ENCODE peak calls at places on chromosomes 12 and 14, in four cellular contexts. Q, Z, W and K are unnamed samples.

GRCh38 chr14:36835145-36835544 is 173.5 kb downstream of the PAX9 start:
- DNase-seq in Q (no peak), Z (no peak), W (no peak), K (no peak)

GRCh38 chr12:91133871-91134270 is 22.6 kb upstream of the LUM start:
- DNase-seq in Q (no peak), Z (no peak), W (no peak), K (no peak)

GRCh38 chr12:26832817-26833691 is at the start of gene ITPR2:
- DNase-seq in Q (peak), Z (peak), W (peak), K (peak)

GRCh38 chr12:6340745-6341438 is 984 bp downstream of the TNFRSF1A start:
- DNase-seq in Q (no peak), Z (peak), W (no peak), K (peak)

GRCh38 chr14:72745991-72746980 is 147.6 kb downstream of the DPF3 start:
- DNase-seq in Q (no peak), Z (no peak), W (no peak), K (no peak)

GRCh38 chr12:104538056-104538455 is 81.3 kb downstream of the CHST11 start:
- DNase-seq in Q (no peak), Z (no peak), W (no peak), K (no peak)

GRCh38 chr12:95611676-95612309 is 60.5 kb upstream of the USP44 start:
- DNase-seq in Q (no peak), Z (no peak), W (no peak), K (no peak)

GRCh38 chr12:57296291-57296690 is 45.3 kb upstream of the STAC3 start:
- DNase-seq in Q (no peak), Z (no peak), W (no peak), K (no peak)

GRCh38 chr14:91396959-91397815 is 20.4 kb downstream of the CCDC88C start:
- DNase-seq in Q (no peak), Z (peak), W (peak), K (no peak)

GRCh38 chr14:104264495-104265265 is 126.3 kb downstream of the KIF26A start:
- DNase-seq in Q (peak), Z (peak), W (no peak), K (peak)

GRCh38 chr12:108363165-108363564 is 24.1 kb upstream of the CMKLR1 start:
- DNase-seq in Q (no peak), Z (no peak), W (no peak), K (no peak)

GRCh38 chr14:86532219-86532618 is 1002.3 kb downstream of the FLRT2 start:
- DNase-seq in Q (no peak), Z (no peak), W (no peak), K (no peak)

GRCh38 chr12:42590324-42590934 is 883 bp upstream of the PRICKLE1 start:
- DNase-seq in Q (peak), Z (no peak), W (peak), K (no peak)

GRCh38 chr14:67269338-67270060 is 28.3 kb downstream of the PALS1 start:
- DNase-seq in Q (no peak), Z (no peak), W (no peak), K (no peak)

GRCh38 chr12:40691913-40692616 is at the start of gene CNTN1:
- DNase-seq in Q (peak), Z (peak), W (peak), K (peak)

GRCh38 chr12:96171905-96172304 is 22.3 kb upstream of the ELK3 start:
- DNase-seq in Q (no peak), Z (no peak), W (no peak), K (no peak)

GRCh38 chr12:119624971-119625370 is 31.4 kb downstream of the TMEM233 start:
- DNase-seq in Q (no peak), Z (no peak), W (no peak), K (no peak)

GRCh38 chr14:94562941-94563883 is 2.0 kb downstream of the SERPINA4 start:
- DNase-seq in Q (no peak), Z (peak), W (no peak), K (no peak)

GRCh38 chr12:63440063-63440462 is 228.2 kb downstream of the DPY19L2 start:
- DNase-seq in Q (no peak), Z (no peak), W (no peak), K (no peak)

GRCh38 chr12:53989227-53990113 is 4.5 kb downstream of the HOXC10 start:
- DNase-seq in Q (no peak), Z (no peak), W (peak), K (no peak)
- TF ChIP-seq CTCF in Q (no peak), Z (no peak), W (peak), K (peak)

DNA sequence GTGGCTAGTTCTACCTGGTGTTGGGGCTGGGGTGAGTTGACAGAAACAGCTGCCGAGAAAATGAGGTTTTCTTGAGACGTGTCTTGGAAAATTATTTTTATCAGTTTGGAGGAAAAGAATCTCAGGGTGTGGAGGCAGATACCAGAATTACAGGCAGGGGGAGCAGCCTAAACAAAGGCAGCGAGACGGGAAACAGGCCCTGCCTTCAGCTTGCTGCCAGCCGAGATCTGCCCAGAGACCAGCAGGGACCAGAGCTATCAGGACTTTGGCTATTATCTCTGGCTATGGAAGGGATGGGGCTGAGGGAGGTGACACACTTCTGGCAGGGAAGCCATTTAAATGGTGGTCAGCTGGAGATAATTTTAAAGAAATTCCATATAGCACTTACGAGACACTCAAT is 25.7 kb downstream of the SYNDIG1L start:
- DNase-seq in Q (no peak), Z (no peak), W (no peak), K (no peak)
- TF ChIP-seq CTCF in Q (no peak), Z (no peak), W (no peak), K (peak)

GRCh38 chr12:52402873-52403510 is 3.1 kb downstream of the KRT82 start:
- DNase-seq in Q (peak), Z (no peak), W (no peak), K (no peak)

GRCh38 chr12:52401926-52402325 is 4.2 kb downstream of the KRT82 start:
- DNase-seq in Q (no peak), Z (no peak), W (no peak), K (no peak)

GRCh38 chr12:52400906-52401305 is 5.2 kb downstream of the KRT82 start:
- DNase-seq in Q (no peak), Z (peak), W (no peak), K (no peak)

GRCh38 chr12:52402377-52402776 is 3.8 kb downstream of the KRT82 start:
- DNase-seq in Q (peak), Z (no peak), W (no peak), K (no peak)

DNA sequence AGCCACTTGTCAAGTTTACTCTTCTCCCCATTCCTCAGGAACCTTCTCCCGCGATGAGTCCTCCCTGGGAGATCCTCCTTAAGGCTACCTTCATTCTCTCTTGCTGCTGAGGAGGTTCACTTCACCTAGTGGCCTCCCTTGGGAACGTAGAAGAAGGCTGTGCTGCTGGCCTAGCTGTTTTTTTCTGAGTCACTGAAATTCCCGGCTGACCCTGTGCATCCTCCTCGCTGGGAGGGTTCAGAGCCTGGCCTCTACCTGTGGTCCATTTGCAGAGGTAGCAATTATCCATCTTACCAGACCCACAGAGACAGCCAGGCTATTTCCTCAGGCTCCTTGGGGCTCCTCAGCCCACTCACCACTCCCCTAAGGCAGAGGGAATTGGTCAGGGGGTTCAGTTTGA is 4.6 kb downstream of the KRT82 start:
- DNase-seq in Q (no peak), Z (peak), W (no peak), K (no peak)
- TF ChIP-seq CTCF in Q (no peak), Z (no peak), W (no peak), K (no peak)

DNA sequence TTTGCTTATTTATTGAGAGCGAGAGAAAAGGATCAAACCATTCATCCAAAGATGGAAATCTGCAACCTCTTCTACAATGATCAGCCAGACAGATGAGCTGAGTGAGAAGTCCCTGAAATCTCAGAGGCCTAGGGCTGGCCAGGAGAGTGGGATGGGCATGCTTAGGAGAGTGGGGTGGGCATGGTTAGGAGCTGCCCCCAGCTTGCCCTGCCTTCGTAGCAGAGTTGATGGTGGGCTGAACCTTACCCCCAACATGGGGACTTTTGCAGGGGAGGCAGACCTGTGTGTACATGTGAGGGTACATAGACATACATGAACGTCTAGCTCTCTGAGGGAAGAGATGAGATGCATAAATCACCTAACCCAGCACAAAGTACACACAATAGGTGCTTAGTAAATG is 95.7 kb upstream of the ESRRB start:
- DNase-seq in Q (no peak), Z (no peak), W (no peak), K (no peak)
- TF ChIP-seq CTCF in Q (no peak), Z (no peak), W (no peak), K (no peak)

GRCh38 chr14:65833256-65833880 is 420.8 kb downstream of the FUT8 start:
- DNase-seq in Q (no peak), Z (no peak), W (no peak), K (no peak)

GRCh38 chr14:65835501-65835900 is 423.0 kb downstream of the FUT8 start:
- DNase-seq in Q (no peak), Z (no peak), W (no peak), K (no peak)

GRCh38 chr14:65834812-65835211 is 422.3 kb downstream of the FUT8 start:
- DNase-seq in Q (no peak), Z (no peak), W (no peak), K (no peak)

GRCh38 chr14:65834051-65834450 is 421.5 kb downstream of the FUT8 start:
- DNase-seq in Q (no peak), Z (no peak), W (no peak), K (no peak)

DNA sequence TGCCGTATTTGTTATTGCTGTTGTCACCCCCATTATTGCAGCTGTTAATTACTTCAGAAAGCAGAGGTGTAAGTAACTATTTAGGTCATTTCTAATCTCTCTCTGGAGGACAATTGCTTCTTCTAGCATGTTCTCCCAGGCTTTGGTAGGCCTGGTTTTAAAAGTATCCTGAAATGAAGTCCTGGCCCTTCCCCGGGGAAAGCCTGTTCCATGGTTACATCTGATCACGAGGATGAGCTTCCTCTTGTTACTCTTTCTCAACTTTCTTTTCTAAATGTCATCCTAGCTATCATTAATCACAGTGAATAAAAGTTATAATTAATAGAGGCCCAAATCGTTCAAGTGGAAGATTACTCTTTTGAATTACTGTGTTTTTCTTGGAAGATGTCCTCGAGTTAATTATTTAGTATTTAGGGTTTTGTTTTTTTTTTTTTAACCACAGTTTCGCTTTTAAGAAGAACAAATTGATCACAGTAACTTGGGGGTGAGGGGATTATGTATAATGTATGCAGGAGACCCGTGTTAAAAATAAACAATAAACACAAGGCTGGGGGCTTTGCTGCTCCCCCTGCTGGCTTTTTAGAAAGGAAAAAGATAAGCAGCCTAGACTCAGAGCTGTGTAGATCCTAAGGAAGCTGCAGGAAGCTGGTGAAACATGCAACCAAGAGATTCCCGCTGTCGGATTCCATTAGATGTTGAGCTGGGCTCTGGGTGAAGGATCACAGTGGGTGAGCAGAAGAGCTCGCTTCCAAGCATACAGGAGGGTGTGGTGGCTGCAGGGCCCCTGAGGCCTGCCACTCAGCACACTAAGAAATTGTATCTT is 420.1 kb downstream of the FUT8 start:
- DNase-seq in Q (no peak), Z (no peak), W (no peak), K (no peak)
- TF ChIP-seq CTCF in Q (no peak), Z (no peak), W (no peak), K (peak)

GRCh38 chr14:59238242-59238641 is 49.8 kb downstream of the DAAM1 start:
- DNase-seq in Q (no peak), Z (no peak), W (no peak), K (no peak)

GRCh38 chr14:59239030-59239429 is 50.6 kb downstream of the DAAM1 start:
- DNase-seq in Q (no peak), Z (no peak), W (no peak), K (no peak)

GRCh38 chr14:59243174-59243573 is 54.7 kb downstream of the DAAM1 start:
- DNase-seq in Q (no peak), Z (no peak), W (no peak), K (no peak)

GRCh38 chr14:59236195-59236594 is 47.7 kb downstream of the DAAM1 start:
- DNase-seq in Q (peak), Z (no peak), W (no peak), K (no peak)

DNA sequence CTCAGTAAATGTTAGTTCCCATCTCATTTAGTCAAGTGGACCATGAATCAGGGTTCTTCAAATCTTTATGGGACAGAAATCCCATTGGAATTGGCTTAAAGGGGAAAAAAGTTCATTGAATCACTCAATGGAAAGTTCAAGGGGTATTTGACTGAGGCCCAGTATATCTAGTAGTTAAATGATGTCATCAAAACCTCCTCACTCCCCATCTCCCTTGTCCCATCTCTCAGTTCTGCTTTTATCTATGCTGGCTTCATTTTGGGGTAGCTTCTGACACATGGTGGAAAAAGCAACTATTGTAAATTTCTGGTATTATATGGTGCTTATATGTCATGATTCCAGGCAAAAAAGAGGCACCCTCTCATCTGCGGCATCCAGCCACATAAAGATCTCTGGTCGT is 51.9 kb downstream of the DAAM1 start:
- DNase-seq in Q (no peak), Z (no peak), W (peak), K (no peak)
- TF ChIP-seq CTCF in Q (no peak), Z (no peak), W (no peak), K (no peak)

DNA sequence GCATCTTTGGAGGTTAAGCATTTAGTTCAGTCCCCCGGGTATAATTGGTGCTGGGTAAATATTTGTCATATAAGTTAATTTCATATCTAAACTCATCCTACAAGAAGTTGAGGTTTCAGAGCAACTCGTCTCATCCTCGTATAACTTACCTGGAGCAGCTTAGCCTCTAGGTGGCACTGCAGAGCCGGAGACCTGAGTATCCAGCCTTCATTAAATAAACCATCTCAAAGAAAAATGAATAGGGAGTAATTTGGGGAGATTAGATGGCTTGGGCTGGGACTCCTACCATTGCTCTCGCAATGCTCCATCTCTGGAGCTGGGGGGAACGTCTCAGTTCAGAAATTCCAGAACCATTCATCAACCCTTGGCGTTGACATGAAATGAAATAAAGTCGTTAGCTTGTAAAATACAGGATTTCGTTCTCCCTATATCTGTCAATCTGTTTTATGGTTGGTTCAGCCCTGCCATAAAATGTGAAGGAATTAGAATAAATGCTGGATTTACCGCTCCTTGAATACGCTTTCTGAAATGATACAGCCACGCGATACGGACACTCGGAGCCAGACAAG is 122.9 kb upstream of the TMEM132D start:
- DNase-seq in Q (no peak), Z (no peak), W (no peak), K (no peak)
- TF ChIP-seq CTCF in Q (peak), Z (peak), W (peak), K (peak)

GRCh38 chr14:71289536-71289935 is 382.3 kb downstream of the PCNX1 start:
- DNase-seq in Q (no peak), Z (no peak), W (peak), K (no peak)

GRCh38 chr14:71290301-71290700 is 383.0 kb downstream of the PCNX1 start:
- DNase-seq in Q (no peak), Z (no peak), W (no peak), K (no peak)

GRCh38 chr14:71287567-71287966 is 380.3 kb downstream of the PCNX1 start:
- DNase-seq in Q (no peak), Z (no peak), W (no peak), K (no peak)

GRCh38 chr14:71290960-71291466 is 383.8 kb downstream of the PCNX1 start:
- DNase-seq in Q (no peak), Z (no peak), W (peak), K (no peak)

GRCh38 chr14:71286126-71286525 is 378.9 kb downstream of the PCNX1 start:
- DNase-seq in Q (no peak), Z (no peak), W (no peak), K (no peak)
- TF ChIP-seq CTCF in Q (no peak), Z (no peak), W (no peak), K (no peak)